ENCODE peak calls at places on chromosomes 2 and 18, in six cellular contexts. Y is GM20000, L is neural crest cell, H is fibroblast of lung, G is dorsolateral prefrontal cortex, K is astrocyte. O is an unnamed sample.

GRCh38 chr18:47549141-47549540 is 297.7 kb upstream of the SKOR2 start:
- DNase-seq in Y (no peak), L (no peak), H (no peak), G (no peak), K (no peak), O (no peak)

GRCh38 chr2:151632993-151633592 is 101.2 kb downstream of the NEB start:
- DNase-seq in Y (peak), L (no peak), H (no peak), G (no peak), K (no peak), O (no peak)

GRCh38 chr18:3625717-3626091 is 175.7 kb downstream of the TGIF1 start:
- DNase-seq in Y (no peak), L (no peak), H (no peak), G (no peak), K (no peak), O (no peak)

GRCh38 chr2:205775091-205775876 is 93.0 kb downstream of the NRP2 start:
- DNase-seq in Y (no peak), L (no peak), H (peak), G (no peak), K (peak), O (no peak)

GRCh38 chr2:209525834-209526281 is 102.0 kb downstream of the MAP2 start:
- DNase-seq in Y (no peak), L (no peak), H (peak), G (no peak), K (peak), O (no peak)

GRCh38 chr18:58670561-58671121 is 624 bp upstream of the MALT1 start:
- DNase-seq in Y (no peak), L (no peak), H (peak), G (peak), K (peak), O (no peak)

GRCh38 chr2:25497862-25498407 is 156.2 kb upstream of the DNMT3A start:
- DNase-seq in Y (peak), L (no peak), H (no peak), G (no peak), K (no peak), O (no peak)

GRCh38 chr18:69491576-69491975 is 90.9 kb downstream of the DOK6 start:
- DNase-seq in Y (no peak), L (no peak), H (no peak), G (no peak), K (no peak), O (no peak)

GRCh38 chr2:175035806-175036205 is 30.6 kb upstream of the CHN1 start:
- DNase-seq in Y (no peak), L (no peak), H (no peak), G (no peak), K (no peak), O (no peak)

DNA sequence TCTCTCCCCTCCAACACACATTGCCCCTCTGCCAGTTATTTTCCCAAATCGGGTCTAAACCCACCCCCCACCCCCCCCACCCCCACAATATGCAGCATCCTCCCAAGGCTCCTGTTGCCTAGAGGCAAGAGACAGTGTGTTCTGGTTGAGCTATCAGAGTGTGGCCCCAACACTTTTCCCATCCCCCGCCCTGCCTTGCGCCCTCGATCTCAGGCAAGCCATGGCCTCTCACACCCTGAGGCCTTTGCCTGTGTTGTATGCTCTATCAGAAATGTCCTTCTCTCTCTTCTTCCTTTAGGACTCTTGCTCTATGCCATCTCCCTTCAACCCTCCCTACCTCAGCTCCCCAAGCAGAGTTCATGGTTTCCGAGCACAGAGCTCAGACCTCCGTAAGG is 9.5 kb upstream of the GRHL1 start:
- DNase-seq in Y (no peak), L (no peak), H (no peak), G (no peak), K (no peak), O (no peak)
- TF ChIP-seq CTCF in Y (no peak), L (no peak), H (no peak), G (no peak), K (no peak), O (no peak)

GRCh38 chr18:36662000-36662399 is 166.8 kb downstream of the TPGS2 start:
- DNase-seq in Y (no peak), L (no peak), H (no peak), G (no peak), K (no peak), O (no peak)
- TF ChIP-seq CTCF in Y (peak), L (peak), H (peak), G (no peak), K (no peak), O (no peak)

GRCh38 chr2:187171318-187171717 is 276.7 kb downstream of the CALCRL start:
- DNase-seq in Y (no peak), L (no peak), H (no peak), G (no peak), K (no peak), O (no peak)

GRCh38 chr2:187169864-187170263 is 278.2 kb downstream of the CALCRL start:
- DNase-seq in Y (no peak), L (no peak), H (no peak), G (no peak), K (no peak), O (no peak)

GRCh38 chr2:187169108-187169713 is 278.8 kb downstream of the CALCRL start:
- DNase-seq in Y (peak), L (no peak), H (no peak), G (no peak), K (no peak), O (no peak)

GRCh38 chr2:187177253-187177652 is 270.8 kb downstream of the CALCRL start:
- DNase-seq in Y (no peak), L (no peak), H (no peak), G (no peak), K (no peak), O (no peak)

DNA sequence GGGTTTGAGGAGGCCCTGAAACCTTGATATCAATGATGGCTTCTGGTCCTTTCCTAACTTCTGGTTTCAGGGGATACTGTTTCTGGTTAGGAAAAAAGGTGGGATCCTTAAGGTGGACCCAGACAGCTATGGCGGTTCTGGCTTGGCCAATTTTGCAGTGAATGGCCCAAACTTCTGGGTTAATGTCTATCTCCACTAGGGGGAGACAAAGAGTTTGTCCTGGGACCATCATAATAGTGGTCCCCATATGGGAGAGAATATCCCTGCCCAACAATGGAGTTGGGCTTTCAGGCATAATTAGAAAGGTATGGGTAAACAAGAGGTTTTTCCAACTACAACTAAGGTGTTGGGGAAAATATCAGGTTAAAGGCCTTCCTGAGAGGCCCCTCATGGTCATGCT is 273.5 kb downstream of the CALCRL start:
- DNase-seq in Y (no peak), L (no peak), H (no peak), G (no peak), K (no peak), O (no peak)
- TF ChIP-seq CTCF in Y (peak), L (peak), H (peak), G (no peak), K (peak), O (peak)

DNA sequence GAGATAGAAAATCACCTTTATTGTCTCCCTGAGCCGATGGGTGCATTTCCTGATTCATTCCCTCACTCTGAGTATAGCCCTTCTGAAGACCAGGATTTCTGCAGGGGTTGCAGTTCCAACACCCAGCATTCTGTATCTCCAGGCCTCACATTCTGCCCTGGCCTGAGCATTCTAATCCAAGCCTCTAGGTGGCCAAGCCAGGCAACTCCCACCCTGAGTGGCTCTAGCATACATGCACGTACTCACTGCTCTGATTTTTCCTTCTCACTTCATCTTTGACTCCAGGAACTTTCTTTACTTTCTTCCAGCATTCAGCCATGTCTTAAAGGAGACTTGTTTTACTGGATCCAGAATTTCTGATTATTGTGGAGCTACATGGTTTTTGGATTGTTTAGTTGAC is 100.7 kb upstream of the STK39 start:
- DNase-seq in Y (peak), L (no peak), H (peak), G (no peak), K (peak), O (peak)
- TF ChIP-seq CTCF in Y (peak), L (peak), H (peak), G (no peak), K (peak), O (peak)

GRCh38 chr2:167686691-167687090 is 560.7 kb downstream of the STK39 start:
- DNase-seq in Y (no peak), L (no peak), H (no peak), G (no peak), K (no peak), O (no peak)

GRCh38 chr2:167692191-167692590 is 555.2 kb downstream of the STK39 start:
- DNase-seq in Y (no peak), L (no peak), H (no peak), G (no peak), K (no peak), O (no peak)

DNA sequence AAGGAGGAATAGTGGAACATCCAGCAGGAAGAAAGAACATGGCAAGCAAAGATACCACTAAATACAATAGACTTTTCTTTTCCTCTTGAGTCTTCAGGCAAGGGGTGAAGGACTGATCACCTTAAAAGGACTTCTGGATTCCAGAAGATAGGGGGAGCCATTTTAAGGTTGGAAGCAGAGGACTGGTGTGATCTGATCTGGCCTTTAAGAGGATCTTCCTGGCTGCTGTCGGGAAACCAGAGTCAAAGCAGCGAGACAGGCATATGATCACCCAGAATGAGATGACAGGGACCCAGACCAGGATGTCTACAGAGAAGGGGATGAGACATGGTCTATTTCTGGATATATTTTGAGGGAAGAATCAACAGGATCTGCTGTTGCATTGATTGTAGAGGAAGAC is 558.0 kb downstream of the STK39 start:
- DNase-seq in Y (no peak), L (no peak), H (no peak), G (no peak), K (no peak), O (no peak)
- TF ChIP-seq CTCF in Y (no peak), L (peak), H (peak), G (no peak), K (no peak), O (no peak)

GRCh38 chr2:138207531-138207930 is 243.3 kb downstream of the HNMT start:
- DNase-seq in Y (no peak), L (no peak), H (peak), G (no peak), K (peak), O (no peak)

GRCh38 chr2:138201326-138201725 is 237.1 kb downstream of the HNMT start:
- DNase-seq in Y (no peak), L (no peak), H (peak), G (no peak), K (peak), O (no peak)

GRCh38 chr2:138205281-138205680 is 241.0 kb downstream of the HNMT start:
- DNase-seq in Y (no peak), L (no peak), H (no peak), G (no peak), K (no peak), O (no peak)

GRCh38 chr2:138202762-138203161 is 238.5 kb downstream of the HNMT start:
- DNase-seq in Y (no peak), L (no peak), H (no peak), G (no peak), K (no peak), O (no peak)
- TF ChIP-seq CTCF in Y (no peak), L (no peak), H (no peak), G (no peak), K (no peak), O (no peak)

GRCh38 chr2:128720440-128721022 is 401.9 kb upstream of the HS6ST1 start:
- DNase-seq in Y (no peak), L (no peak), H (no peak), G (no peak), K (no peak), O (no peak)
- TF ChIP-seq CTCF in Y (no peak), L (peak), H (peak), G (no peak), K (no peak), O (no peak)

GRCh38 chr2:137228566-137228965 is 463.2 kb downstream of the THSD7B start:
- DNase-seq in Y (no peak), L (no peak), H (peak), G (no peak), K (peak), O (no peak)

GRCh38 chr2:137221797-137222492 is 456.6 kb downstream of the THSD7B start:
- DNase-seq in Y (no peak), L (no peak), H (no peak), G (no peak), K (no peak), O (no peak)

GRCh38 chr2:137220438-137220998 is 455.2 kb downstream of the THSD7B start:
- DNase-seq in Y (no peak), L (no peak), H (peak), G (no peak), K (peak), O (no peak)

GRCh38 chr2:137223722-137224121 is 458.4 kb downstream of the THSD7B start:
- DNase-seq in Y (no peak), L (no peak), H (no peak), G (no peak), K (no peak), O (no peak)
- TF ChIP-seq CTCF in Y (no peak), L (no peak), H (no peak), G (no peak), K (no peak), O (no peak)

O was measured in activated CD8-positive, alpha-beta T cell treated with anti-CD3 and anti-CD28 coated beads for 36 hours.